ENCODE peak calls at places on chromosome 20, in eight cellular contexts. U, E, R, O, K, M, Q and B are unnamed samples. For H3K9me3, the result is how much of the 10 kb centered on the place peaks cover.

GRCh38 chr20:47007826-47008655 is 113.4 kb downstream of the EYA2 start:
- DNase-seq in U (no peak), E (no peak), R (no peak), O (no peak), K (no peak), M (no peak), Q (no peak), B (no peak)

GRCh38 chr20:64079273-64080012 is at the start of gene RGS19:
- DNase-seq in U (peak), E (peak), R (peak), O (peak), K (peak), M (peak), Q (peak), B (peak)

GRCh38 chr20:1443085-1443484 is 23.6 kb downstream of the NSFL1C start:
- DNase-seq in U (no peak), E (no peak), R (no peak), O (no peak), K (no peak), M (no peak), Q (no peak), B (no peak)

GRCh38 chr20:47051936-47052566 is 157.4 kb downstream of the EYA2 start:
- DNase-seq in U (no peak), E (no peak), R (no peak), O (no peak), K (no peak), M (no peak), Q (no peak), B (no peak)

GRCh38 chr20:63911171-63911570 is 16.2 kb downstream of the DNAJC5 start:
- DNase-seq in U (no peak), E (no peak), R (no peak), O (no peak), K (no peak), M (no peak), Q (no peak), B (no peak)

GRCh38 chr20:34515484-34516037 is 661 bp upstream of the DYNLRB1 start:
- DNase-seq in U (peak), E (peak), R (peak), O (peak), K (peak), M (no peak), Q (peak), B (peak)

GRCh38 chr20:63241272-63241671 is 5.6 kb downstream of the BIRC7 start:
- DNase-seq in U (no peak), E (no peak), R (no peak), O (no peak), K (no peak), M (no peak), Q (no peak), B (no peak)

GRCh38 chr20:52295556-52295955 is 104.0 kb upstream of the ZFP64 start:
- DNase-seq in U (no peak), E (no peak), R (no peak), O (no peak), K (no peak), M (no peak), Q (no peak), B (no peak)

GRCh38 chr20:35600176-35600995 is 15.2 kb upstream of the SPAG4 start:
- DNase-seq in U (peak), E (no peak), R (no peak), O (peak), K (no peak), M (no peak), Q (no peak), B (no peak)

GRCh38 chr20:50053790-50054547 is 59.0 kb downstream of the UBE2V1 start:
- DNase-seq in U (no peak), E (no peak), R (no peak), O (no peak), K (no peak), M (no peak), Q (no peak), B (no peak)

GRCh38 chr20:13868331-13868730 is 83.5 kb downstream of the NDUFAF5 start:
- DNase-seq in U (peak), E (no peak), R (no peak), O (no peak), K (no peak), M (no peak), Q (no peak), B (no peak)

GRCh38 chr20:16619953-16620352 is 46.7 kb upstream of the KIF16B start:
- DNase-seq in U (no peak), E (no peak), R (no peak), O (no peak), K (no peak), M (no peak), Q (no peak), B (no peak)

GRCh38 chr20:44395183-44395962 is 39.9 kb downstream of the HNF4A start:
- DNase-seq in U (no peak), E (no peak), R (no peak), O (no peak), K (no peak), M (no peak), Q (no peak), B (no peak)

GRCh38 chr20:22524393-22525015 is 59.9 kb downstream of the FOXA2 start:
- DNase-seq in U (no peak), E (no peak), R (no peak), O (no peak), K (no peak), M (no peak), Q (no peak), B (no peak)

GRCh38 chr20:51195419-51195901 is 172.6 kb upstream of the KCNG1 start:
- DNase-seq in U (no peak), E (no peak), R (no peak), O (no peak), K (no peak), M (no peak), Q (no peak), B (no peak)

GRCh38 chr20:4064118-4064962 is 49.0 kb upstream of the RNF24 start:
- DNase-seq in U (peak), E (no peak), R (no peak), O (peak), K (peak), M (peak), Q (no peak), B (no peak)

GRCh38 chr20:9344080-9344920 is 170.1 kb upstream of the LAMP5 start:
- DNase-seq in U (no peak), E (no peak), R (no peak), O (no peak), K (no peak), M (peak), Q (no peak), B (no peak)

GRCh38 chr20:51531141-51531710 is 11.3 kb downstream of the NFATC2 start:
- DNase-seq in U (no peak), E (no peak), R (no peak), O (no peak), K (no peak), M (no peak), Q (peak), B (peak)

GRCh38 chr20:4160761-4161305 is 145.5 kb upstream of the RNF24 start:
- DNase-seq in U (peak), E (no peak), R (peak), O (no peak), K (no peak), M (peak), Q (no peak), B (no peak)

GRCh38 chr20:6857929-6858328 is 90.4 kb downstream of the BMP2 start:
- DNase-seq in U (no peak), E (no peak), R (no peak), O (no peak), K (no peak), M (no peak), Q (no peak), B (no peak)

GRCh38 chr20:5164645-5165399 is 38.0 kb downstream of the CDS2 start:
- DNase-seq in U (no peak), E (no peak), R (no peak), O (no peak), K (no peak), M (no peak), Q (no peak), B (no peak)

GRCh38 chr20:32920066-32920465 is 61.3 kb downstream of the EFCAB8 start:
- DNase-seq in U (peak), E (no peak), R (no peak), O (no peak), K (no peak), M (no peak), Q (no peak), B (no peak)

GRCh38 chr20:36274248-36274841 is 31.8 kb upstream of the DLGAP4 start:
- DNase-seq in U (peak), E (no peak), R (no peak), O (no peak), K (no peak), M (no peak), Q (no peak), B (no peak)

GRCh38 chr20:23116301-23117089 is 30.4 kb upstream of the CD93 start:
- DNase-seq in U (peak), E (no peak), R (no peak), O (no peak), K (no peak), M (no peak), Q (no peak), B (no peak)

GRCh38 chr20:30485331-30486102 is 771.9 kb upstream of the DEFB115 start:
- DNase-seq in U (peak), E (no peak), R (no peak), O (no peak), K (no peak), M (no peak), Q (no peak), B (no peak)
- H3K9me3 ChIP-seq in U (under half), E (under half), R (under half), O (half or more), K (under half), M (under half), Q (under half), B (under half)

DNA sequence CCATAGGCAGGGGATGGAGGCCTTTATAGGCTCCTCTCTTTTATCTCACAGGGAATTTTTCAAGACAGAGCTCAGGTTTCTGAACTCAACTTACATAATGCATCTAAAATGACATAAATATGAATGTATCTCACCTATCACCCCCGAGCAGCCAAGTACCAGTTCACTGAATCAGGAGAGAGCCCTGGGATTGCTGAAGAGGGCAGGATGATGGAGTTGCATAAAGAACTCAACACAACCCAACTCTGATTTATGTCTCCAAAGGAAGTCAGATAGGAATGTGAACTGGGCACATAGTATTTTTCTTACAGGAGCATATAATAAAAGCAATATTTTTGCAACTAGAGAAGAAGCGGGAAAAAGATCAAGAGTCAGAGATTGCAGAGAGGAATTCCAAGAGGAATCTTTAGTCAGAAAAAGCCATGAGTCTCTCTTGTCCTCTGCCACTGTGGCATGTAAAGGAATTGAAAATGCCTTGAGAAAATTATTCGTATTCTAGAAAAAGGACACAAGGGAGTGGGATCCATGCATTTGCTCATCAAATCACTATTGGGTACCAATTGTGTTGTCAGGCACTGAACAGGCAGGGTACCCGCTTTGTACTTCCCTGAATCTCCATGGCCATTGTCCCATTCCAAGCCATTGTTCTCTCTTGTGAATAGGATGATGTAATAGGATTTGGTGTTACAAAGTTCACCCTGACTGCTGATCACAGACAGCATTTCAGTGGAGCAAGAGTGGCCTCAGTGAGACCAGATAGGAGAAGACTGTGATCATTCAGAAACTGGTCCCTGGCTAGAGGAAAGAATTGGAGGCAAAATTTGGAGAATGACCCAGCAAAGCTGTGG is 16.3 kb downstream of the RIN2 start:
- DNase-seq in U (no peak), E (no peak), R (no peak), O (no peak), K (no peak), M (peak), Q (no peak), B (no peak)
- H3K9me3 ChIP-seq in U (under half), E (under half), R (under half), O (under half), K (under half), M (under half), Q (under half), B (under half)

GRCh38 chr20:37305079-37305478 is 15.6 kb downstream of the MANBAL start:
- DNase-seq in U (no peak), E (no peak), R (no peak), O (no peak), K (no peak), M (no peak), Q (no peak), B (no peak)
- H3K9me3 ChIP-seq in U (under half), E (under half), R (under half), O (under half), K (under half), M (under half), Q (under half), B (under half)

GRCh38 chr20:57702091-57702490 is 7.7 kb downstream of the PMEPA1 start:
- DNase-seq in U (no peak), E (no peak), R (no peak), O (no peak), K (no peak), M (no peak), Q (no peak), B (no peak)
- H3K9me3 ChIP-seq in U (under half), E (under half), R (under half), O (under half), K (under half), M (under half), Q (under half), B (under half)